ENCODE peak calls at places on chromosome 15, in eight cellular contexts. B is psoas muscle; J is SK-MEL-5; S is NCI-H345; K is Calu3; Z is stimulated activated CD8-positive, alpha-beta memory T cell treated with anti-CD3 and anti-CD28 coated beads, Interleukin-4, amount 100 ng/mL, for 4 hours; L is H54; W is right cardiac atrium. G is an unnamed sample.

GRCh38 chr15:73362900-73363299 is 5.9 kb downstream of the HCN4 start:
- DNase-seq in B (no peak), J (no peak), S (no peak), K (no peak), Z (no peak), L (no peak), W (no peak), G (no peak)

GRCh38 chr15:43299884-43300283 is 30.5 kb downstream of the LCMT2 start:
- DNase-seq in B (no peak), J (no peak), S (no peak), K (no peak), Z (no peak), L (no peak), W (no peak), G (no peak)

GRCh38 chr15:65006876-65007275 is 17.2 kb upstream of the SPG21 start:
- DNase-seq in B (no peak), J (no peak), S (no peak), K (no peak), Z (no peak), L (no peak), W (no peak), G (no peak)

GRCh38 chr15:94182883-94183282 is 48.5 kb upstream of the MCTP2 start:
- DNase-seq in B (no peak), J (no peak), S (no peak), K (no peak), Z (no peak), L (no peak), W (no peak), G (no peak)

GRCh38 chr15:43218908-43219706 is 1.7 kb downstream of the EPB42 start:
- DNase-seq in B (no peak), J (peak; percentile 54), S (no peak), K (no peak), Z (no peak), L (no peak), W (no peak), G (no peak)

GRCh38 chr15:31801152-31801551 is 229.2 kb upstream of the CHRNA7 start:
- DNase-seq in B (peak; percentile 17), J (no peak), S (no peak), K (no peak), Z (no peak), L (no peak), W (peak; percentile 32), G (no peak)

GRCh38 chr15:43329222-43329959 is 982 bp downstream of the LCMT2 start:
- DNase-seq in B (no peak), J (peak; percentile 21), S (peak; percentile 6), K (no peak), Z (no peak), L (no peak), W (peak; percentile 41), G (no peak)

GRCh38 chr15:82647045-82647834 is at the start of gene CPEB1:
- DNase-seq in B (peak; percentile 79), J (peak; percentile 47), S (peak; percentile 1), K (peak; percentile 62), Z (peak; percentile 41), L (peak; percentile 78), W (peak; percentile 55), G (no peak)

GRCh38 chr15:74050835-74051234 is 31.5 kb downstream of the GOLGA6A start:
- DNase-seq in B (no peak), J (no peak), S (no peak), K (no peak), Z (no peak), L (no peak), W (no peak), G (no peak)

GRCh38 chr15:40046721-40047412 is 7.9 kb upstream of the SRP14 start:
- DNase-seq in B (no peak), J (no peak), S (no peak), K (no peak), Z (no peak), L (peak; percentile 62), W (no peak), G (no peak)

GRCh38 chr15:77096131-77096530 is 25.2 kb upstream of the TSPAN3 start:
- DNase-seq in B (no peak), J (no peak), S (no peak), K (no peak), Z (no peak), L (no peak), W (no peak), G (no peak)

GRCh38 chr15:90598053-90598577 is 68.4 kb downstream of the CRTC3 start:
- DNase-seq in B (peak; percentile 44), J (peak; percentile 44), S (no peak), K (peak; percentile 37), Z (no peak), L (no peak), W (peak; percentile 63), G (no peak)